ENCODE peak calls at places on chromosomes 1 and 21, in seven cellular contexts. One of them, this sample, is unnamed.

GRCh38 chr1:165949335-165950130 is 122.1 kb downstream of the UCK2 start:
- DNase-seq in prostate gland: no peak
- DNase-seq in B cell: no peak
- DNase-seq in adrenal gland: no peak
- DNase-seq in A549: no peak
- DNase-seq in IMR-90: no peak
- DNase-seq in Calu3: peak
- DNase-seq in this sample: no peak

GRCh38 chr1:36411674-36412648 is 14.3 kb upstream of the LSM10 start:
- DNase-seq in prostate gland: no peak
- DNase-seq in B cell: peak
- DNase-seq in adrenal gland: no peak
- DNase-seq in A549: peak
- DNase-seq in IMR-90: peak
- DNase-seq in Calu3: peak
- DNase-seq in this sample: no peak

GRCh38 chr1:66563094-66563800 is 29.3 kb downstream of the SGIP1 start:
- DNase-seq in prostate gland: no peak
- DNase-seq in B cell: no peak
- DNase-seq in adrenal gland: peak
- DNase-seq in A549: peak
- DNase-seq in IMR-90: peak
- DNase-seq in Calu3: peak
- DNase-seq in this sample: no peak

GRCh38 chr1:34984435-34985062 is 598 bp downstream of the TMEM35B start:
- DNase-seq in prostate gland: no peak
- DNase-seq in B cell: peak
- DNase-seq in adrenal gland: peak
- DNase-seq in A549: no peak
- DNase-seq in IMR-90: peak
- DNase-seq in Calu3: no peak
- DNase-seq in this sample: no peak

GRCh38 chr1:109502368-109502851 is 7.1 kb downstream of the AMIGO1 start:
- DNase-seq in prostate gland: no peak
- DNase-seq in B cell: no peak
- DNase-seq in adrenal gland: no peak
- DNase-seq in A549: no peak
- DNase-seq in IMR-90: no peak
- DNase-seq in Calu3: no peak
- DNase-seq in this sample: no peak

GRCh38 chr1:29513357-29513756 is 277.0 kb downstream of the PTPRU start:
- DNase-seq in prostate gland: no peak
- DNase-seq in B cell: no peak
- DNase-seq in adrenal gland: peak
- DNase-seq in A549: peak
- DNase-seq in IMR-90: peak
- DNase-seq in Calu3: peak
- DNase-seq in this sample: peak

GRCh38 chr1:173268786-173269277 is 61.7 kb upstream of the TNFSF4 start:
- DNase-seq in prostate gland: no peak
- DNase-seq in B cell: no peak
- DNase-seq in adrenal gland: no peak
- DNase-seq in A549: no peak
- DNase-seq in IMR-90: no peak
- DNase-seq in Calu3: no peak
- DNase-seq in this sample: no peak

GRCh38 chr21:34530264-34530663 is 18.3 kb upstream of the KCNE1 start:
- DNase-seq in prostate gland: no peak
- DNase-seq in B cell: no peak
- DNase-seq in adrenal gland: no peak
- DNase-seq in A549: no peak
- DNase-seq in IMR-90: peak
- DNase-seq in Calu3: no peak
- DNase-seq in this sample: no peak

GRCh38 chr1:2415801-2416208 is 3.4 kb upstream of the PEX10 start:
- DNase-seq in prostate gland: peak
- DNase-seq in B cell: peak
- DNase-seq in adrenal gland: no peak
- DNase-seq in A549: no peak
- DNase-seq in IMR-90: no peak
- DNase-seq in Calu3: peak
- DNase-seq in this sample: no peak

GRCh38 chr1:235156745-235157144 is 4.3 kb downstream of the RBM34 start:
- DNase-seq in prostate gland: no peak
- DNase-seq in B cell: no peak
- DNase-seq in adrenal gland: no peak
- DNase-seq in A549: no peak
- DNase-seq in IMR-90: no peak
- DNase-seq in Calu3: no peak
- DNase-seq in this sample: no peak

GRCh38 chr1:154760469-154760933 is 109.6 kb downstream of the KCNN3 start:
- DNase-seq in prostate gland: peak
- DNase-seq in B cell: peak
- DNase-seq in adrenal gland: no peak
- DNase-seq in A549: peak
- DNase-seq in IMR-90: no peak
- DNase-seq in Calu3: peak
- DNase-seq in this sample: peak
- TF ChIP-seq CTCF in prostate gland: peak
- TF ChIP-seq CTCF in B cell: peak
- TF ChIP-seq CTCF in adrenal gland: peak
- TF ChIP-seq CTCF in A549: peak
- TF ChIP-seq CTCF in IMR-90: peak
- TF ChIP-seq CTCF in Calu3: peak
- TF ChIP-seq CTCF in this sample: peak

DNA sequence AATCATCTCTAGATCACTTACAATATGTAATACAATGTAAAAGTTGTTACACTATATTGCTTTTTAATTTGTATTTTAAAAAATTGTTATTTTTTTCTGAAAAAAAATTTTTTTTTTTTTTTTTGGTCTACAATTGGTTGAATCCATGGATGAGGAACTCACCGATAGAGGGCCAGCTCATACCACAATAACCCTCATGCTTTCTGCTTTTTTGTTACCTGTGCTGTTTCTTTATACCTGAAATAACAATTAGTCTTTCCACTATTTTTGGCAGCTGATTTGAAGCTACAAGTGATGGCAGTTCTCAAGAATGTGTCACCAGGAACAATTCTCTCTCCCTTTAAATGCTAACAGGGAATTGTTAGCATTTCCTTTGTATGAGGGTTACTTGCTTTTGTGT is 12.0 kb downstream of the SMG7 start:
- DNase-seq in prostate gland: no peak
- DNase-seq in B cell: no peak
- DNase-seq in adrenal gland: no peak
- DNase-seq in A549: no peak
- DNase-seq in IMR-90: no peak
- DNase-seq in Calu3: no peak
- DNase-seq in this sample: no peak
- TF ChIP-seq CTCF in prostate gland: no peak
- TF ChIP-seq CTCF in B cell: peak
- TF ChIP-seq CTCF in adrenal gland: no peak
- TF ChIP-seq CTCF in A549: peak
- TF ChIP-seq CTCF in IMR-90: peak
- TF ChIP-seq CTCF in Calu3: peak
- TF ChIP-seq CTCF in this sample: peak

GRCh38 chr1:81549588-81550127 is 251.1 kb upstream of the ADGRL2 start:
- DNase-seq in prostate gland: no peak
- DNase-seq in B cell: no peak
- DNase-seq in adrenal gland: no peak
- DNase-seq in A549: peak
- DNase-seq in IMR-90: peak
- DNase-seq in Calu3: peak
- DNase-seq in this sample: no peak
- TF ChIP-seq CTCF in prostate gland: no peak
- TF ChIP-seq CTCF in B cell: no peak
- TF ChIP-seq CTCF in adrenal gland: peak
- TF ChIP-seq CTCF in A549: peak
- TF ChIP-seq CTCF in IMR-90: peak
- TF ChIP-seq CTCF in Calu3: peak
- TF ChIP-seq CTCF in this sample: no peak

DNA sequence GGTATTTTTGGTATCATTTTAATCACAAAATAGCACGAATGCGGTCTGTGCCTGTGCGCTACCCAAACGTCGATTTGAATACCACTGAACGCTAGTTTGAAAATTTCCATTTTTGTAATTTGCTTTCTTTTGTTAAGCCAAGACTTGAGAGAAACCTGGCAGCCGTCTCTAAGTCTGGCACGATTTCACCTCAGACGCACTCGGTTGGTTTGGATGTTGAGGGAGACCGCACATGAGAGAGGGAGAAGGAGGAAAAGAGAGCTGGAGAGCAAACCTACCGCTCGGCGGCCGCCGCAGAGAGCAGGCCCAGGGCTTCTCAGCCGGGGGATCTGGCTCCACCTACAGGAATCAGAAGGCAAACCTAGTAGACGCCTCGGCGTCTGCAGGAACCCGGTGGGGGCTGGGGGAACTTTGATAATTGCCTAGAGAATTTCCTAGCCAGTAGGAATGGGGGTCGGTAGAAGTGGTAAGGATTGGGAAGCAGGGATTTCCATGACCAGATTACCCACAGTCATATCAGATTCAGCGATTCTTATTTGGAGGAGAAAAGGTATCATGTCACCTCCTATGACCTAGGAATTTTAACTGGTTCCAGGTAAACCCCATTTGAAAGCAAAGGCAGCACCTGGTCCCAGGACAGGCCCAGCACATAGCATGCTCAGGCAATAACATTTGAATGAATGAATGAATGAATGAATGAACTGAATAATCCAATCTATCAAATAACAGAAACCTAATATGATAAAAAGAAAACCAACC is 83.2 kb downstream of the TM2D1 start:
- DNase-seq in prostate gland: peak
- DNase-seq in B cell: peak
- DNase-seq in adrenal gland: peak
- DNase-seq in A549: peak
- DNase-seq in IMR-90: peak
- DNase-seq in Calu3: peak
- DNase-seq in this sample: peak
- TF ChIP-seq CTCF in prostate gland: peak
- TF ChIP-seq CTCF in B cell: peak
- TF ChIP-seq CTCF in adrenal gland: peak
- TF ChIP-seq CTCF in A549: peak
- TF ChIP-seq CTCF in IMR-90: peak
- TF ChIP-seq CTCF in Calu3: peak
- TF ChIP-seq CTCF in this sample: peak

GRCh38 chr1:212293579-212293978 is 8.4 kb downstream of the PPP2R5A start:
- DNase-seq in prostate gland: no peak
- DNase-seq in B cell: no peak
- DNase-seq in adrenal gland: no peak
- DNase-seq in A549: no peak
- DNase-seq in IMR-90: peak
- DNase-seq in Calu3: no peak
- DNase-seq in this sample: no peak
- TF ChIP-seq CTCF in prostate gland: no peak
- TF ChIP-seq CTCF in B cell: no peak
- TF ChIP-seq CTCF in adrenal gland: no peak
- TF ChIP-seq CTCF in A549: peak
- TF ChIP-seq CTCF in IMR-90: peak
- TF ChIP-seq CTCF in Calu3: no peak
- TF ChIP-seq CTCF in this sample: no peak

GRCh38 chr1:226364129-226364899 is 43.6 kb downstream of the PARP1 start:
- DNase-seq in prostate gland: peak
- DNase-seq in B cell: no peak
- DNase-seq in adrenal gland: no peak
- DNase-seq in A549: no peak
- DNase-seq in IMR-90: peak
- DNase-seq in Calu3: no peak
- DNase-seq in this sample: no peak
- TF ChIP-seq CTCF in prostate gland: no peak
- TF ChIP-seq CTCF in B cell: no peak
- TF ChIP-seq CTCF in adrenal gland: no peak
- TF ChIP-seq CTCF in A549: no peak
- TF ChIP-seq CTCF in IMR-90: no peak
- TF ChIP-seq CTCF in Calu3: no peak
- TF ChIP-seq CTCF in this sample: no peak